ENCODE peak calls at places on chromosomes 11 and 22, in four cellular contexts. V is ascending aorta, K is fibroblast of lung, N is HL-60. Q is an unnamed sample.

GRCh38 chr22:38696606-38697005 is 4.1 kb downstream of the JOSD1 start:
- DNase-seq in V (no peak), K (peak; percentile 83), N (peak; percentile 32), Q (peak; percentile 94)

GRCh38 chr11:68158580-68158979 is 37.4 kb upstream of the CHKA start:
- DNase-seq in V (no peak), K (no peak), N (no peak), Q (no peak)

GRCh38 chr22:45718391-45718790 is 46.8 kb downstream of the ATXN10 start:
- DNase-seq in V (no peak), K (no peak), N (no peak), Q (no peak)

GRCh38 chr11:79045811-79046304 is 395.0 kb downstream of the TENM4 start:
- DNase-seq in V (no peak), K (no peak), N (no peak), Q (peak; percentile 78)

GRCh38 chr11:23143031-23143430 is 282.8 kb upstream of the CCDC179 start:
- DNase-seq in V (no peak), K (peak; percentile 35), N (no peak), Q (no peak)

GRCh38 chr11:123760894-123761293 is 6.6 kb upstream of the OR6X1 start:
- DNase-seq in V (no peak), K (no peak), N (no peak), Q (peak; percentile 57)

GRCh38 chr11:74696488-74696887 is 34.7 kb downstream of the CHRDL2 start:
- DNase-seq in V (no peak), K (no peak), N (no peak), Q (no peak)

GRCh38 chr11:111454561-111455192 is 57.5 kb downstream of the BTG4 start:
- DNase-seq in V (no peak), K (peak; percentile 68), N (peak; percentile 42), Q (peak; percentile 88)

GRCh38 chr11:93199616-93200015 is 1.8 kb upstream of the SLC36A4 start:
- DNase-seq in V (no peak), K (no peak), N (peak; percentile 42), Q (no peak)

GRCh38 chr22:24961217-24961844 is 8.8 kb downstream of the KIAA1671 start:
- DNase-seq in V (no peak), K (no peak), N (no peak), Q (no peak)

GRCh38 chr11:121553367-121553766 is 100.6 kb upstream of the SORL1-AS1 start:
- DNase-seq in V (no peak), K (no peak), N (no peak), Q (peak; percentile 71)

GRCh38 chr11:62652156-62653006 is 721 bp downstream of the INTS5 start:
- DNase-seq in V (no peak), K (no peak), N (no peak), Q (no peak)

GRCh38 chr22:36853407-36854099 is 7.3 kb upstream of the NCF4 start:
- DNase-seq in V (peak; percentile 72), K (peak; percentile 33), N (peak; percentile 95), Q (peak; percentile 35)

GRCh38 chr11:112752563-112752962 is 208.7 kb upstream of the NCAM1 start:
- DNase-seq in V (no peak), K (no peak), N (no peak), Q (no peak)

GRCh38 chr11:88206746-88207145 is 31.5 kb upstream of the RAB38 start:
- DNase-seq in V (no peak), K (no peak), N (no peak), Q (peak; percentile 45)

GRCh38 chr11:94455861-94456260 is 37.8 kb downstream of the MRE11 start:
- DNase-seq in V (no peak), K (no peak), N (no peak), Q (peak; percentile 91)

GRCh38 chr11:79932612-79933011 is 491.8 kb upstream of the TENM4 start:
- DNase-seq in V (no peak), K (no peak), N (no peak), Q (peak; percentile 60)

GRCh38 chr22:49712195-49712791 is 115.4 kb downstream of the BRD1 start:
- DNase-seq in V (no peak), K (no peak), N (no peak), Q (no peak)

GRCh38 chr11:122105009-122105828 is 10.8 kb downstream of the BLID start:
- DNase-seq in V (peak; percentile 83), K (no peak), N (no peak), Q (peak; percentile 12)

GRCh38 chr22:32545801-32546200 is 71.2 kb downstream of the FBXO7 start:
- DNase-seq in V (no peak), K (peak; percentile 68), N (no peak), Q (peak; percentile 35)

GRCh38 chr11:87012673-87013072 is 25.1 kb upstream of the TMEM135 start:
- DNase-seq in V (no peak), K (no peak), N (no peak), Q (no peak)

GRCh38 chr22:18023509-18024275 is 669 bp downstream of the MICAL3 start:
- DNase-seq in V (peak; percentile 88), K (peak; percentile 86), N (no peak), Q (peak; percentile 94)

GRCh38 chr11:126192386-126192785 is 19.1 kb downstream of the RPUSD4 start:
- DNase-seq in V (no peak), K (no peak), N (no peak), Q (no peak)

GRCh38 chr11:100890779-100891178 is 203.7 kb downstream of the ARHGAP42 start:
- DNase-seq in V (no peak), K (peak; percentile 98), N (no peak), Q (no peak)

GRCh38 chr11:78224906-78225420 is 36.2 kb downstream of the USP35 start:
- DNase-seq in V (no peak), K (no peak), N (no peak), Q (no peak)

GRCh38 chr22:34696557-34696956 is 369.4 kb upstream of the ISX start:
- DNase-seq in V (no peak), K (no peak), N (no peak), Q (no peak)

GRCh38 chr11:61495801-61496601 is 12.5 kb upstream of the LRRC10B start:
- DNase-seq in V (no peak), K (peak; percentile 81), N (no peak), Q (no peak)

GRCh38 chr11:105673089-105673488 is 63.2 kb downstream of the GRIA4 start:
- DNase-seq in V (no peak), K (peak; percentile 81), N (no peak), Q (peak; percentile 75)

GRCh38 chr11:69385466-69385820 is 91.5 kb downstream of the MYEOV start:
- DNase-seq in V (no peak), K (no peak), N (no peak), Q (no peak)

GRCh38 chr11:19241260-19242183 is 777 bp upstream of the E2F8 start:
- DNase-seq in V (no peak), K (no peak), N (peak; percentile 62), Q (peak; percentile 7)

GRCh38 chr11:66316849-66317251 is at the start of gene CD248:
- DNase-seq in V (peak; percentile 78), K (peak; percentile 89), N (no peak), Q (no peak)

GRCh38 chr11:78790784-78791183 is 216.1 kb upstream of the NARS2 start:
- DNase-seq in V (no peak), K (no peak), N (no peak), Q (no peak)

GRCh38 chr11:76240666-76241065 is 34.4 kb upstream of the WNT11 start:
- DNase-seq in V (no peak), K (no peak), N (no peak), Q (no peak)

GRCh38 chr11:23006730-23007129 is 146.5 kb upstream of the CCDC179 start:
- DNase-seq in V (no peak), K (peak; percentile 48), N (no peak), Q (no peak)

GRCh38 chr11:119709638-119710346 is 19.2 kb downstream of the NECTIN1 start:
- DNase-seq in V (no peak), K (peak; percentile 85), N (peak; percentile 90), Q (no peak)

GRCh38 chr22:47034905-47035419 is 272.5 kb downstream of the TBC1D22A start:
- DNase-seq in V (no peak), K (no peak), N (no peak), Q (no peak)

GRCh38 chr11:69912911-69913451 is 93.8 kb upstream of the FGF3 start:
- DNase-seq in V (peak; percentile 59), K (peak; percentile 20), N (peak; percentile 6), Q (peak; percentile 50)

GRCh38 chr11:12330491-12331231 is 46.7 kb upstream of the PARVA start:
- DNase-seq in V (no peak), K (peak; percentile 2), N (no peak), Q (peak; percentile 10)

DNA sequence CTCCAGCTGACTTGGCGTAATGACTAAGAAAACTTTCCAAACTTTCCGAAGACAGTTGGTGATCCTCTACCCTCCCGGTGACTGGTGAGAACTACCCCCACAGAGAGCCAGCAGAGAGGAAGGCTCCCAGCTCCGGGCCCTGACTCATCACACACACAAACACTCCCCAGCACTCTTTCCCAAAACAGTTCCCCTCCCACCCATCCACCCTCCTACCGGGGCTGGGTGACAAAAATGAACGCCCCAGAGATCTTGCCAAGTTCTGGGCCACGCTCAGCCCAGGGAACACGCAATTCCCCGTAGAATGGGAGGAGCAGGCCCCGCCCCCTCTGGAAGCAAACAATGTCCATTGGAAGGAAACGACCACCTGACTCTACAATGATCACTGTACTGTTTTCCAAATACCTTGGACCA is 21.3 kb upstream of the JAM3 start:
- DNase-seq in V (peak; percentile 97), K (peak; percentile 88), N (no peak), Q (no peak)
- H3K4me3 ChIP-seq in V (no peak overlapping the region), K (peak overlapping the region; percentile 27), N (no peak overlapping the region), Q (no peak overlapping the region)

GRCh38 chr11:114026355-114026754 is 33.2 kb upstream of the ZBTB16 start:
- DNase-seq in V (no peak), K (peak; percentile 39), N (peak; percentile 65), Q (no peak)
- TF ChIP-seq CTCF in V (no peak), K (peak; percentile 45), N (no peak), Q (peak; percentile 16)

GRCh38 chr11:64659417-64660144 is 63.4 kb downstream of the NRXN2 start:
- DNase-seq in V (peak; percentile 83), K (peak; percentile 54), N (no peak), Q (peak; percentile 94)
- H3K4me3 ChIP-seq in V (peak overlapping the region; percentile 45), K (no peak overlapping the region), N (no peak overlapping the region), Q (no peak overlapping the region)

GRCh38 chr11:72764503-72764902 is 12.3 kb upstream of the ARAP1 start:
- DNase-seq in V (no peak), K (no peak), N (no peak), Q (no peak)
- TF ChIP-seq CTCF in V (no peak), K (no peak), N (no peak), Q (peak; percentile 20)

DNA sequence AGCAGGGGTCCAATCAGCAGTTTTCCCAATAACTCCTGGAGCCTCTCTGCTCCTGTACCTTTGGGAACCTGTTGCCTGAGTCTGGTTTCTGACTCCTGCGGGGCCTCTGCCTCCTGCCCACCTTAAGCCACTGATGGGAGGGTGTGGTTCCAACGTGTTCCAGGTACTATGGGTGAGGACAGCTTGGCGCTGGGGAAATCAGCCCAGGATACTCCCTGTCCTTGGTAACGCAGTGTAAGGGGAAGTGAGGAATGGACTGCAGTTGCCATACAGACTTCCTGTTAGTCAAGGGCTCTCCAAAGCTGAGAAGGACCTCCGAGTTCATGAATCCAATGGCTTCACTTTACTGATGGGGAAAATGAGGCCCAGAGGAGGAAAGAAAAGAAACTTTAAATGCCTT is 1.2 kb upstream of the MARK2 start:
- DNase-seq in V (no peak), K (no peak), N (peak; percentile 66), Q (no peak)
- H3K4me3 ChIP-seq in V (no peak overlapping the region), K (no peak overlapping the region), N (no peak overlapping the region), Q (no peak overlapping the region)